ENCODE peak calls at places on chromosome 5, in six cellular contexts. One of them, this sample, is unnamed.

GRCh38 chr5:122077451-122078115 is 476 bp downstream of the LOX start:
- DNase-seq in astrocyte: no peak
- DNase-seq in brain microvascular endothelial cell: peak
- DNase-seq in lower lobe of right lung: no peak
- DNase-seq in astrocyte of the spinal cord: no peak
- DNase-seq in GM12865: no peak
- DNase-seq in this sample: no peak

GRCh38 chr5:106862450-106863193 is 808.1 kb downstream of the EFNA5 start:
- DNase-seq in lower lobe of right lung: no peak
- DNase-seq in astrocyte: peak
- DNase-seq in brain microvascular endothelial cell: peak
- DNase-seq in astrocyte of the spinal cord: peak
- DNase-seq in GM12865: peak
- DNase-seq in this sample: no peak

GRCh38 chr5:74040065-74040551 is 414.1 kb downstream of the ARHGEF28 start:
- DNase-seq in brain microvascular endothelial cell: peak
- DNase-seq in lower lobe of right lung: no peak
- DNase-seq in GM12865: no peak
- DNase-seq in astrocyte: peak
- DNase-seq in astrocyte of the spinal cord: peak
- DNase-seq in this sample: no peak

GRCh38 chr5:165457854-165458481 is 1952.5 kb downstream of the MAT2B start:
- DNase-seq in lower lobe of right lung: no peak
- DNase-seq in GM12865: peak
- DNase-seq in astrocyte: peak
- DNase-seq in brain microvascular endothelial cell: no peak
- DNase-seq in astrocyte of the spinal cord: peak
- DNase-seq in this sample: peak

GRCh38 chr5:88262116-88262515 is 6.5 kb downstream of the TMEM161B start:
- DNase-seq in brain microvascular endothelial cell: peak
- DNase-seq in lower lobe of right lung: no peak
- DNase-seq in GM12865: no peak
- DNase-seq in astrocyte of the spinal cord: peak
- DNase-seq in astrocyte: peak
- DNase-seq in this sample: no peak

GRCh38 chr5:132103380-132103951 is 29.9 kb downstream of the CSF2 start:
- DNase-seq in lower lobe of right lung: peak
- DNase-seq in GM12865: peak
- DNase-seq in astrocyte of the spinal cord: peak
- DNase-seq in brain microvascular endothelial cell: peak
- DNase-seq in astrocyte: peak
- DNase-seq in this sample: no peak

GRCh38 chr5:19547640-19548039 is 440.4 kb downstream of the CDH18 start:
- DNase-seq in astrocyte: peak
- DNase-seq in lower lobe of right lung: no peak
- DNase-seq in GM12865: no peak
- DNase-seq in brain microvascular endothelial cell: no peak
- DNase-seq in astrocyte of the spinal cord: peak
- DNase-seq in this sample: no peak

GRCh38 chr5:74639538-74640449 is 734 bp downstream of the ENC1 start:
- DNase-seq in brain microvascular endothelial cell: no peak
- DNase-seq in astrocyte: no peak
- DNase-seq in astrocyte of the spinal cord: no peak
- DNase-seq in GM12865: peak
- DNase-seq in lower lobe of right lung: peak
- DNase-seq in this sample: no peak

GRCh38 chr5:181233436-181234115 is 10.1 kb downstream of the RACK1 start:
- DNase-seq in brain microvascular endothelial cell: no peak
- DNase-seq in lower lobe of right lung: no peak
- DNase-seq in astrocyte of the spinal cord: no peak
- DNase-seq in astrocyte: no peak
- DNase-seq in GM12865: no peak
- DNase-seq in this sample: no peak

GRCh38 chr5:126450388-126450787 is 27.2 kb downstream of the GRAMD2B start:
- DNase-seq in astrocyte of the spinal cord: no peak
- DNase-seq in lower lobe of right lung: no peak
- DNase-seq in brain microvascular endothelial cell: no peak
- DNase-seq in astrocyte: no peak
- DNase-seq in GM12865: peak
- DNase-seq in this sample: no peak

GRCh38 chr5:39716532-39716971 is 291.8 kb upstream of the DAB2 start:
- DNase-seq in astrocyte of the spinal cord: peak
- DNase-seq in lower lobe of right lung: no peak
- DNase-seq in astrocyte: peak
- DNase-seq in GM12865: peak
- DNase-seq in brain microvascular endothelial cell: peak
- DNase-seq in this sample: peak

GRCh38 chr5:87327998-87328397 is 60.3 kb downstream of the RASA1 start:
- DNase-seq in astrocyte of the spinal cord: no peak
- DNase-seq in lower lobe of right lung: no peak
- DNase-seq in GM12865: no peak
- DNase-seq in brain microvascular endothelial cell: no peak
- DNase-seq in astrocyte: peak
- DNase-seq in this sample: no peak

GRCh38 chr5:154243736-154244135 is 53.2 kb downstream of the GALNT10 start:
- DNase-seq in brain microvascular endothelial cell: no peak
- DNase-seq in GM12865: no peak
- DNase-seq in astrocyte of the spinal cord: peak
- DNase-seq in lower lobe of right lung: no peak
- DNase-seq in astrocyte: peak
- DNase-seq in this sample: no peak

GRCh38 chr5:173498286-173498685 is 118.2 kb downstream of the BOD1 start:
- DNase-seq in GM12865: no peak
- DNase-seq in astrocyte of the spinal cord: peak
- DNase-seq in astrocyte: peak
- DNase-seq in brain microvascular endothelial cell: peak
- DNase-seq in lower lobe of right lung: no peak
- DNase-seq in this sample: no peak

GRCh38 chr5:80054682-80055081 is 19.5 kb downstream of the THBS4 start:
- DNase-seq in brain microvascular endothelial cell: peak
- DNase-seq in lower lobe of right lung: no peak
- DNase-seq in astrocyte of the spinal cord: no peak
- DNase-seq in GM12865: peak
- DNase-seq in astrocyte: peak
- DNase-seq in this sample: no peak

GRCh38 chr5:1750469-1750868 is 49.2 kb downstream of the MRPL36 start:
- DNase-seq in GM12865: no peak
- DNase-seq in astrocyte: no peak
- DNase-seq in brain microvascular endothelial cell: no peak
- DNase-seq in astrocyte of the spinal cord: no peak
- DNase-seq in lower lobe of right lung: peak
- DNase-seq in this sample: no peak

GRCh38 chr5:109192543-109193281 is 217.1 kb downstream of the PJA2 start:
- DNase-seq in brain microvascular endothelial cell: no peak
- DNase-seq in GM12865: no peak
- DNase-seq in astrocyte: no peak
- DNase-seq in lower lobe of right lung: no peak
- DNase-seq in astrocyte of the spinal cord: no peak
- DNase-seq in this sample: no peak

GRCh38 chr5:170269579-170269978 is 28.0 kb downstream of the LCP2 start:
- DNase-seq in GM12865: no peak
- DNase-seq in astrocyte: peak
- DNase-seq in astrocyte of the spinal cord: no peak
- DNase-seq in lower lobe of right lung: no peak
- DNase-seq in brain microvascular endothelial cell: no peak
- DNase-seq in this sample: no peak

DNA sequence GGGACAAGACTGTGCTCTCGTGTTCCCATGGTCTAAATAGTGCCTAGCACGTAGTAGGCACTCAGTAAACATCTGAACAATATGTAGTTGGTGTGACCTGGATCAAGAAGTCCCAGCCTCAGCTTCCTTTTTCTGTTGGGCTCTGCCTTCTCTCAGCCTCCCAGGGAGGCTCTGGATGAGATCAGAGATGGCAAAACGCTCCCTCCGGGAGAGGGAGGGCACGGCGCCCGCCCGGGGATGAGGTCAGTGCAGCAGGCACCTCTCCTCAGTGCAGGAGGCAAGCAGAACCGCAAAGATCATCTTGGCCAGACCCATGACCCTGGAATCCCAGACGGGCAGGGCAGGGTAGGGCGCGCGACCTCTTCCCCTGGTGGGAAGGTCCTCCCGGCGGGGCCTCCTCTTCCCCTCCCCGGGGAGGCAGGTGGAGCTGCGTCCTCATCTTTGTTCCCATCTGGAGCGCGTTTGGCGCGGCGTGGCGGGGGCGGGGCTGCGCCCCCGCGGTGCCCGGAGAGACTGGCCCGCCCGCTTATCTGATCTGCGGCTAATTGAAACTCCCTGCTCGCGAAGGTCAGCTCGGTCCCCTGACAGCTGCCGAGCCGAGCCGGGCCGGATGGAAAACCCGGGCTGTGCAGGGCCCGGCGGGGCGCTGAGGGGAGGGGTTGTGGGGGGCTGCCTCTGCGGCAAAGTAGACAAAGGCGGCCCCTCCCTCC is 60.9 kb downstream of the CXXC5 start:
- DNase-seq in astrocyte: peak
- DNase-seq in GM12865: no peak
- DNase-seq in brain microvascular endothelial cell: peak
- DNase-seq in lower lobe of right lung: peak
- DNase-seq in astrocyte of the spinal cord: peak
- DNase-seq in this sample: no peak
- H3K4me3 ChIP-seq in astrocyte: no peak
- H3K4me3 ChIP-seq in GM12865: no peak
- H3K4me3 ChIP-seq in brain microvascular endothelial cell: peak
- H3K4me3 ChIP-seq in lower lobe of right lung: peak
- H3K4me3 ChIP-seq in astrocyte of the spinal cord: no peak
- H3K4me3 ChIP-seq in this sample: no peak

DNA sequence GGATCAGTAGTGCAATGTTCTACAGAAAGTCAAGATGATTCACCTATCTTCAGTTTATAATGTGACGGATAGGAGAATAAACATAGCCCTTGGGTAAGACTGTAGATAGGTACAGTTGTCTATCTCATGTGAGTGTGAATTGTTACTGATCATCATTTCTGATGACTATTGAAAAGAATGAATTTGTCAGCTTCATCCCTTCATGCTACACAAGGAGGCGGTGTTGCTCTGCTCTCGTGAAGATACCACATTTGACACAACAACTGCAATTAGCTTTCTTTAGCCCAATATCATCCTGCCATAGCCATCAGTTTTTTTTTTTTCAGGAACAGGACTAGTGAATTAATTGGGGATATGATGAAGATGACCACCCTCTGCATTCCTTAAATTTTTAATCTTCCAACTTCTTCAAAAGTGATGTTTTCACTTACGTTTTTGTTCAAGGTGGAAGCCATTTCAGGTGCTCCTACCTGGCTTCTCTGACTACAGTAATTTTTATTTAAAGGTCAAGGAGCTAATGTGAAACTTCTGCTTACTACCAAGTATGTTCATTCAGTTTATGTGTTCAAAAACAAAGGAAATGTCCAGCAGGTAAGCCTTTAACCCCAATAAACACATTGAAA is 152.9 kb upstream of the MOCS2 start:
- DNase-seq in astrocyte of the spinal cord: peak
- DNase-seq in astrocyte: no peak
- DNase-seq in lower lobe of right lung: no peak
- DNase-seq in brain microvascular endothelial cell: peak
- DNase-seq in GM12865: peak
- DNase-seq in this sample: no peak
- TF ChIP-seq CTCF in astrocyte of the spinal cord: peak
- TF ChIP-seq CTCF in astrocyte: peak
- TF ChIP-seq CTCF in lower lobe of right lung: peak
- TF ChIP-seq CTCF in brain microvascular endothelial cell: peak
- TF ChIP-seq CTCF in GM12865: peak
- TF ChIP-seq CTCF in this sample: peak

GRCh38 chr5:77152441-77152840 is 58.0 kb upstream of the PDE8B start:
- DNase-seq in brain microvascular endothelial cell: no peak
- DNase-seq in astrocyte: no peak
- DNase-seq in GM12865: no peak
- DNase-seq in astrocyte of the spinal cord: no peak
- DNase-seq in lower lobe of right lung: no peak
- DNase-seq in this sample: no peak

GRCh38 chr5:77157732-77158532 is 52.5 kb upstream of the PDE8B start:
- DNase-seq in astrocyte: no peak
- DNase-seq in GM12865: no peak
- DNase-seq in astrocyte of the spinal cord: no peak
- DNase-seq in brain microvascular endothelial cell: no peak
- DNase-seq in lower lobe of right lung: no peak
- DNase-seq in this sample: no peak

GRCh38 chr5:77156379-77156778 is 54.1 kb upstream of the PDE8B start:
- DNase-seq in brain microvascular endothelial cell: no peak
- DNase-seq in lower lobe of right lung: no peak
- DNase-seq in astrocyte of the spinal cord: no peak
- DNase-seq in astrocyte: no peak
- DNase-seq in GM12865: no peak
- DNase-seq in this sample: no peak

DNA sequence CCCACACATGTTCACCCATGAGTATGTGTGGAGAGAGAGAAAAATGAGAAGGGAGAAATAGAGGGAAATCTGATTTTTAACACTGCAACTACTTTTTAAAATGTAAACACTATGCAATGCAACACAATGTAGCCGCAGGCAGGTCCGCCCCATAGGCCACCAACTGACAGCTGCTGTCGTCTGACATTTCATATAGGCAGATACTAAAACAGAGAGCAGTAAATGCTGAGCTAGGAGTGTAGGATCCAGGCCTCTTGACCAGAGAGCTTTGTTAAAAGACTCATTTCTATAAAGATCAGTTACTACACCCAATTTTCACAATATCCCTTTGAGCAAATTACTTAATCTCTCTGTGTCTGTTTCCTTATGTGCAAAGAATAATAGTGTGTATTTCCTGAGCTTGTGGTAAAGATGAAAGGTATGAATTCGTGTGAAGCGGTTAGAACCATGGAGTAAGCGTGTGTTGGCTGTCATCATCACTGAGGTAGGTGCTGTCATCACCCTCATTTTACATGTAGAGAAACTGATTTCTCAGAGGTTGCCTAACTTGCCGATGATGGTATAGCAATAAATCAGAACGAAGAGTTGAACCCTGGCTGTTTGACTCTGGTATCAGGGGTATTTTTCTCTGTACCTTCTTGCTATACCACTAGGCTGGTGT is 55.2 kb upstream of the PDE8B start:
- DNase-seq in lower lobe of right lung: no peak
- DNase-seq in astrocyte of the spinal cord: no peak
- DNase-seq in astrocyte: no peak
- DNase-seq in brain microvascular endothelial cell: no peak
- DNase-seq in GM12865: no peak
- DNase-seq in this sample: no peak
- H3K4me3 ChIP-seq in lower lobe of right lung: no peak
- H3K4me3 ChIP-seq in astrocyte of the spinal cord: no peak
- H3K4me3 ChIP-seq in astrocyte: no peak
- H3K4me3 ChIP-seq in brain microvascular endothelial cell: no peak
- H3K4me3 ChIP-seq in GM12865: no peak
- H3K4me3 ChIP-seq in this sample: no peak

DNA sequence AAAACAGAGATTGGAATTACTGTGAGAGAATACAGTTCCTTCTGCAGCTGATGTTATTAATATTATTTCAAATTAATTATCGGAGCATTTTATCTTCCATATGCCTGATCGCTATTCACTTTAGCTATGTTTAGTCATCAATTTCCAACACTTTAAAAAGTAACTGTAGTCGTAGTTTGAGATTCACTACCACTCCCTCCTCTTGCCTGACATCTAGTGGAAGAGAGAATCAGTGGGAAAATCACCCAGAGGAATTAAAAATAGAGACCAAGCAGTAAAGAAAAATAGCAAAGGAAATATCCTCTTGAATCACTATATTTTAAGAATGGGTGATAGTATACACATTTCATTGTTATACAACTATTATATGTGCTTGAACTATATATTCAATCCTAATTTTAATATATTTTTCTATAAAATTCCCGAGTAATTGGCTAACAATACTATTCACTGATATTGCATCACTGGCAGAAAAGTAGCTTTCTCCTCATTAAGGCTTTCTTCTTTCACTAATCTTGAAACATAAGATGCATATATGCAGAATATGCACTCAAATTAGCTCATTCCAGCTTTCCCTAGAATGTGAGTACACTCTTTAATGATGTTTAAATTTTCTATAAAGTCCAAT is 708.7 kb downstream of the CDH9 start:
- DNase-seq in brain microvascular endothelial cell: no peak
- DNase-seq in astrocyte: no peak
- DNase-seq in astrocyte of the spinal cord: peak
- DNase-seq in GM12865: no peak
- DNase-seq in lower lobe of right lung: no peak
- DNase-seq in this sample: no peak
- TF ChIP-seq CTCF in brain microvascular endothelial cell: no peak
- TF ChIP-seq CTCF in astrocyte: peak
- TF ChIP-seq CTCF in astrocyte of the spinal cord: peak
- TF ChIP-seq CTCF in GM12865: no peak
- TF ChIP-seq CTCF in lower lobe of right lung: peak
- TF ChIP-seq CTCF in this sample: peak

This sample was measured in LNCaP clone FGC.